ENCODE peak calls at places on chromosomes 12 and 14, in six cellular contexts. One of them, this sample, is unnamed.

GRCh38 chr14:61470261-61470953 is 149.0 kb downstream of the PRKCH start:
- DNase-seq in OCI-M1: peak
- DNase-seq in left colon: no peak
- DNase-seq in lung microvascular endothelial cell: peak
- DNase-seq in activated CD4-positive, CD25-positive, alpha-beta regulatory T cell treated with anti-CD3 and anti-CD28 coated beads, Interleukin-2, amount 50 U/mL, for 72 hours: no peak
- DNase-seq in pancreas: no peak
- DNase-seq in this sample: no peak

GRCh38 chr12:18246057-18246456 is 15.3 kb upstream of the PIK3C2G start:
- DNase-seq in lung microvascular endothelial cell: no peak
- DNase-seq in OCI-M1: peak
- DNase-seq in left colon: no peak
- DNase-seq in pancreas: no peak
- DNase-seq in activated CD4-positive, CD25-positive, alpha-beta regulatory T cell treated with anti-CD3 and anti-CD28 coated beads, Interleukin-2, amount 50 U/mL, for 72 hours: no peak
- DNase-seq in this sample: no peak

GRCh38 chr12:45727994-45728624 is 1.4 kb upstream of the ARID2 start:
- DNase-seq in OCI-M1: no peak
- DNase-seq in left colon: no peak
- DNase-seq in pancreas: no peak
- DNase-seq in lung microvascular endothelial cell: no peak
- DNase-seq in activated CD4-positive, CD25-positive, alpha-beta regulatory T cell treated with anti-CD3 and anti-CD28 coated beads, Interleukin-2, amount 50 U/mL, for 72 hours: no peak
- DNase-seq in this sample: no peak

GRCh38 chr12:66756631-66757030 is 77.8 kb upstream of the GRIP1 start:
- DNase-seq in pancreas: no peak
- DNase-seq in OCI-M1: peak
- DNase-seq in lung microvascular endothelial cell: no peak
- DNase-seq in left colon: no peak
- DNase-seq in activated CD4-positive, CD25-positive, alpha-beta regulatory T cell treated with anti-CD3 and anti-CD28 coated beads, Interleukin-2, amount 50 U/mL, for 72 hours: no peak
- DNase-seq in this sample: no peak

GRCh38 chr14:93537962-93538361 is 107.2 kb downstream of the UNC79 start:
- DNase-seq in pancreas: no peak
- DNase-seq in OCI-M1: no peak
- DNase-seq in lung microvascular endothelial cell: no peak
- DNase-seq in activated CD4-positive, CD25-positive, alpha-beta regulatory T cell treated with anti-CD3 and anti-CD28 coated beads, Interleukin-2, amount 50 U/mL, for 72 hours: no peak
- DNase-seq in left colon: no peak
- DNase-seq in this sample: no peak

GRCh38 chr12:106769078-106769477 is 5.4 kb upstream of the RIC8B start:
- DNase-seq in OCI-M1: no peak
- DNase-seq in lung microvascular endothelial cell: no peak
- DNase-seq in activated CD4-positive, CD25-positive, alpha-beta regulatory T cell treated with anti-CD3 and anti-CD28 coated beads, Interleukin-2, amount 50 U/mL, for 72 hours: no peak
- DNase-seq in pancreas: no peak
- DNase-seq in left colon: no peak
- DNase-seq in this sample: no peak

GRCh38 chr12:58465418-58465817 is 454.9 kb downstream of the LRIG3 start:
- DNase-seq in activated CD4-positive, CD25-positive, alpha-beta regulatory T cell treated with anti-CD3 and anti-CD28 coated beads, Interleukin-2, amount 50 U/mL, for 72 hours: no peak
- DNase-seq in pancreas: no peak
- DNase-seq in lung microvascular endothelial cell: no peak
- DNase-seq in OCI-M1: no peak
- DNase-seq in left colon: no peak
- DNase-seq in this sample: no peak

GRCh38 chr12:131121705-131122405 is 168.1 kb downstream of the ADGRD1 start:
- DNase-seq in activated CD4-positive, CD25-positive, alpha-beta regulatory T cell treated with anti-CD3 and anti-CD28 coated beads, Interleukin-2, amount 50 U/mL, for 72 hours: no peak
- DNase-seq in lung microvascular endothelial cell: no peak
- DNase-seq in pancreas: no peak
- DNase-seq in left colon: no peak
- DNase-seq in OCI-M1: no peak
- DNase-seq in this sample: no peak

GRCh38 chr12:19575307-19576243 is 136.3 kb downstream of the AEBP2 start:
- DNase-seq in lung microvascular endothelial cell: peak
- DNase-seq in activated CD4-positive, CD25-positive, alpha-beta regulatory T cell treated with anti-CD3 and anti-CD28 coated beads, Interleukin-2, amount 50 U/mL, for 72 hours: no peak
- DNase-seq in left colon: peak
- DNase-seq in pancreas: no peak
- DNase-seq in OCI-M1: peak
- DNase-seq in this sample: no peak

This sample was measured in activated CD4-positive, alpha-beta T cell treated with anti-CD3 and anti-CD28 coated beads, Interleukin-2, amount 50 U/mL, for 48 hours.